ENCODE peak calls at places on chromosomes 12 and 14, in eight cellular contexts. K, G, X, L, I, N, M and Z are unnamed samples.

GRCh38 chr12:50924439-50925341 is 27.7 kb upstream of the HIGD1C start:
- DNase-seq in K (peak; percentile 17), G (peak; percentile 63), X (peak; percentile 70), L (no peak), I (peak; percentile 10), N (peak; percentile 29), M (peak; percentile 98), Z (peak; percentile 75)

GRCh38 chr12:109445224-109445623 is 31.9 kb downstream of the KCTD10 start:
- DNase-seq in K (no peak), G (no peak), X (no peak), L (no peak), I (no peak), N (no peak), M (no peak), Z (no peak)

GRCh38 chr12:6963016-6963731 is 7.3 kb downstream of the PHB2 start:
- DNase-seq in K (no peak), G (peak; percentile 51), X (no peak), L (no peak), I (no peak), N (no peak), M (no peak), Z (no peak)

GRCh38 chr12:34391771-34392581 is 369.7 kb downstream of the ALG10 start:
- DNase-seq in K (no peak), G (peak; percentile 41), X (no peak), L (peak; percentile 84), I (no peak), N (no peak), M (no peak), Z (no peak)

GRCh38 chr12:71440393-71441349 is 1.1 kb downstream of the LGR5 start:
- DNase-seq in K (peak; percentile 22), G (no peak), X (no peak), L (no peak), I (no peak), N (peak; percentile 14), M (no peak), Z (no peak)

GRCh38 chr12:7142057-7142644 is 12.0 kb downstream of the CLSTN3 start:
- DNase-seq in K (peak; percentile 74), G (peak; percentile 64), X (peak; percentile 59), L (no peak), I (peak; percentile 59), N (peak; percentile 79), M (peak; percentile 58), Z (peak; percentile 71)

GRCh38 chr14:64706552-64707193 is 2.4 kb downstream of the PLEKHG3 start:
- DNase-seq in K (no peak), G (no peak), X (no peak), L (no peak), I (no peak), N (peak; percentile 38), M (no peak), Z (no peak)

GRCh38 chr12:85392508-85392907 is 112.5 kb downstream of the ALX1 start:
- DNase-seq in K (no peak), G (no peak), X (no peak), L (no peak), I (no peak), N (no peak), M (no peak), Z (no peak)

GRCh38 chr12:93741741-93742085 is 64.5 kb downstream of the CRADD start:
- DNase-seq in K (no peak), G (no peak), X (no peak), L (no peak), I (no peak), N (peak; percentile 9), M (peak; percentile 33), Z (peak; percentile 86)

GRCh38 chr12:32926356-32926755 is 29.8 kb upstream of the PKP2 start:
- DNase-seq in K (no peak), G (no peak), X (no peak), L (no peak), I (no peak), N (no peak), M (no peak), Z (no peak)

GRCh38 chr12:30988887-30989286 is 62.3 kb downstream of the TSPAN11 start:
- DNase-seq in K (no peak), G (no peak), X (no peak), L (no peak), I (no peak), N (no peak), M (no peak), Z (no peak)

GRCh38 chr12:78863482-78864427 is 819 bp upstream of the SYT1 start:
- DNase-seq in K (peak; percentile 8), G (no peak), X (peak; percentile 48), L (no peak), I (no peak), N (peak; percentile 55), M (peak; percentile 36), Z (no peak)

GRCh38 chr14:24053548-24054323 is 1.9 kb downstream of the CARMIL3 start:
- DNase-seq in K (no peak), G (no peak), X (no peak), L (no peak), I (no peak), N (no peak), M (no peak), Z (no peak)

GRCh38 chr14:41663478-41663845 is 56.8 kb downstream of the LRFN5 start:
- DNase-seq in K (no peak), G (no peak), X (peak; percentile 6), L (no peak), I (no peak), N (no peak), M (peak; percentile 6), Z (no peak)

GRCh38 chr14:61342486-61342885 is 21.1 kb downstream of the PRKCH start:
- DNase-seq in K (peak; percentile 91), G (peak; percentile 94), X (no peak), L (no peak), I (peak; percentile 82), N (no peak), M (no peak), Z (no peak)

GRCh38 chr12:6770600-6770999 is 1.7 kb upstream of the LAG3 start:
- DNase-seq in K (no peak), G (no peak), X (no peak), L (no peak), I (no peak), N (no peak), M (no peak), Z (no peak)

GRCh38 chr14:23034498-23035302 is at the start of gene PSMB5:
- DNase-seq in K (peak; percentile 94), G (peak; percentile 93), X (peak; percentile 94), L (no peak), I (peak; percentile 86), N (peak; percentile 74), M (peak; percentile 96), Z (peak; percentile 96)

GRCh38 chr12:80670214-80670613 is 37.2 kb upstream of the MYF6 start:
- DNase-seq in K (no peak), G (no peak), X (no peak), L (no peak), I (no peak), N (no peak), M (no peak), Z (no peak)

GRCh38 chr12:66587912-66588311 is 91.0 kb downstream of the GRIP1 start:
- DNase-seq in K (no peak), G (no peak), X (peak; percentile 70), L (no peak), I (no peak), N (no peak), M (no peak), Z (no peak)

GRCh38 chr14:69291891-69292586 is 32.1 kb downstream of the GALNT16 start:
- DNase-seq in K (no peak), G (no peak), X (peak; percentile 38), L (peak; percentile 67), I (no peak), N (no peak), M (no peak), Z (no peak)

GRCh38 chr12:95963104-95963503 is 20.0 kb downstream of the AMDHD1 start:
- DNase-seq in K (no peak), G (no peak), X (no peak), L (no peak), I (no peak), N (no peak), M (no peak), Z (no peak)

GRCh38 chr12:20030847-20031246 is 337.5 kb upstream of the PDE3A start:
- DNase-seq in K (no peak), G (no peak), X (no peak), L (no peak), I (no peak), N (no peak), M (no peak), Z (no peak)

GRCh38 chr12:65334534-65334933 is 56.1 kb downstream of the MSRB3 start:
- DNase-seq in K (no peak), G (no peak), X (no peak), L (no peak), I (no peak), N (no peak), M (no peak), Z (no peak)

GRCh38 chr12:56661560-56661959 is 15.8 kb upstream of the ATP5F1B start:
- DNase-seq in K (no peak), G (no peak), X (no peak), L (no peak), I (no peak), N (no peak), M (no peak), Z (no peak)

GRCh38 chr12:102676812-102677211 is 196.4 kb upstream of the IGF1 start:
- DNase-seq in K (no peak), G (no peak), X (no peak), L (no peak), I (no peak), N (no peak), M (no peak), Z (no peak)

GRCh38 chr12:12091977-12092663 is 21.4 kb downstream of the BCL2L14 start:
- DNase-seq in K (no peak), G (no peak), X (no peak), L (peak; percentile 88), I (no peak), N (no peak), M (no peak), Z (no peak)

GRCh38 chr12:124812972-124813371 is 50.7 kb downstream of the SCARB1 start:
- DNase-seq in K (no peak), G (no peak), X (no peak), L (no peak), I (no peak), N (no peak), M (no peak), Z (no peak)

GRCh38 chr14:64541971-64542838 is 1.7 kb downstream of the HSPA2 start:
- DNase-seq in K (peak; percentile 21), G (peak; percentile 48), X (no peak), L (no peak), I (no peak), N (no peak), M (no peak), Z (no peak)